ENCODE peak calls at places on chromosome 7, in four cellular contexts. E is NCI-H1105 treated with DMSO at 0.1 percent for 48 hours; T is stimulated activated effector memory CD8-positive, alpha-beta T cell treated with anti-CD3 and anti-CD28 coated beads, Interleukin-12 subunit alpha, Interleukin-12 subunit beta, amount 100 ng/mL, for 72 hours; O is activated CD8-positive, alpha-beta memory T cell treated with anti-CD3 and anti-CD28 coated beads, Interleukin-2, amount 50 U/mL, for 48 hours. W is an unnamed sample.

GRCh38 chr7:139752600-139752999 is 25.2 kb downstream of the HIPK2 start:
- DNase-seq in T (no peak), O (no peak), E (no peak), W (no peak)

GRCh38 chr7:67950321-67951083 is 953.9 kb downstream of the TYW1 start:
- DNase-seq in T (no peak), O (no peak), E (no peak), W (no peak)

GRCh38 chr7:76225951-76226350 is 24.3 kb downstream of the SRRM3 start:
- DNase-seq in E (no peak), T (no peak), O (no peak), W (no peak)

GRCh38 chr7:92714767-92715166 is 121.6 kb downstream of the CDK6 start:
- DNase-seq in T (no peak), E (no peak), O (no peak), W (no peak)

GRCh38 chr7:106602062-106602461 is 58.9 kb downstream of the CCDC71L start:
- DNase-seq in T (no peak), E (no peak), O (no peak), W (no peak)

GRCh38 chr7:128799451-128799850 is 7.7 kb downstream of the CCDC136 start:
- DNase-seq in E (no peak), O (no peak), T (no peak), W (no peak)

GRCh38 chr7:45967591-45968157 is 46.6 kb upstream of the IGFBP3 start:
- DNase-seq in O (no peak), T (no peak), E (no peak), W (no peak)

GRCh38 chr7:1755783-1756626 is 85.9 kb downstream of the ELFN1 start:
- DNase-seq in O (no peak), T (no peak), E (no peak), W (no peak)

GRCh38 chr7:92446869-92447238 is 428 bp upstream of the GATAD1 start:
- DNase-seq in E (no peak), T (no peak), O (peak; percentile 59), W (no peak)

GRCh38 chr7:82257118-82257695 is 186.4 kb downstream of the CACNA2D1 start:
- DNase-seq in O (no peak), T (no peak), E (peak; percentile 87), W (no peak)

GRCh38 chr7:116955801-116956514 is 2.7 kb downstream of the ST7 start:
- DNase-seq in T (no peak), E (no peak), O (no peak), W (no peak)

GRCh38 chr7:137316643-137317042 is 26.9 kb downstream of the PTN start:
- DNase-seq in T (no peak), O (no peak), E (no peak), W (no peak)

GRCh38 chr7:73622909-73623797 is 1.2 kb downstream of the MLXIPL start:
- DNase-seq in E (peak; percentile 40), T (no peak), O (no peak), W (no peak)

GRCh38 chr7:33694006-33694405 is 211.3 kb upstream of the BMPER start:
- DNase-seq in O (no peak), E (no peak), T (no peak), W (no peak)

GRCh38 chr7:92423646-92424045 is 23.6 kb upstream of the GATAD1 start:
- DNase-seq in O (no peak), T (no peak), E (no peak), W (no peak)

GRCh38 chr7:130814753-130815152 is 80.7 kb upstream of the KLF14 start:
- DNase-seq in T (no peak), E (no peak), O (no peak), W (no peak)

GRCh38 chr7:44113764-44114354 is 9.5 kb downstream of the POLD2 start:
- DNase-seq in E (no peak), T (no peak), O (no peak), W (no peak)

GRCh38 chr7:90111-91063 is 102.0 kb upstream of the FAM20C start:
- DNase-seq in E (no peak), O (no peak), T (no peak), W (no peak)

W was measured in memory B cell.